ENCODE peak calls at places on chromosome 5, in seven cellular contexts. E, X, V, J, Z, N and R are unnamed samples.

GRCh38 chr5:71528206-71528605 is 58.9 kb upstream of the MCCC2 start:
- DNase-seq in E (no peak), X (no peak), V (no peak), J (no peak), Z (peak; percentile 35), N (no peak), R (peak; percentile 21)

GRCh38 chr5:176732736-176733585 is 77.4 kb upstream of the UNC5A start:
- DNase-seq in E (peak; percentile 10), X (no peak), V (no peak), J (no peak), Z (no peak), N (peak; percentile 17), R (no peak)

GRCh38 chr5:178350361-178351220 is 118.0 kb upstream of the PHYKPL start:
- DNase-seq in E (no peak), X (no peak), V (no peak), J (no peak), Z (peak; percentile 18), N (no peak), R (no peak)

GRCh38 chr5:112757468-112758208 is 20.0 kb downstream of the APC start:
- DNase-seq in E (no peak), X (no peak), V (no peak), J (peak; percentile 34), Z (peak; percentile 71), N (no peak), R (peak; percentile 81)

GRCh38 chr5:151087475-151087874 is 6.6 kb upstream of the TNIP1 start:
- DNase-seq in E (no peak), X (no peak), V (no peak), J (no peak), Z (no peak), N (no peak), R (no peak)

GRCh38 chr5:960551-960950 is 48.1 kb upstream of the NKD2 start:
- DNase-seq in E (no peak), X (no peak), V (no peak), J (no peak), Z (no peak), N (no peak), R (no peak)

GRCh38 chr5:169980418-169981053 is at the start of gene INSYN2B:
- DNase-seq in E (peak; percentile 88), X (peak; percentile 66), V (peak; percentile 16), J (peak; percentile 83), Z (peak; percentile 81), N (peak; percentile 77), R (peak; percentile 94)

GRCh38 chr5:165627548-165628170 is 2122.2 kb downstream of the MAT2B start:
- DNase-seq in E (no peak), X (no peak), V (no peak), J (no peak), Z (no peak), N (no peak), R (no peak)

GRCh38 chr5:135075621-135076585 is 41.9 kb upstream of the PITX1 start:
- DNase-seq in E (no peak), X (peak; percentile 19), V (no peak), J (no peak), Z (peak; percentile 56), N (no peak), R (no peak)

GRCh38 chr5:52725065-52725746 is 62.5 kb upstream of the ITGA1 start:
- DNase-seq in E (no peak), X (no peak), V (no peak), J (peak; percentile 95), Z (peak; percentile 99), N (peak; percentile 12), R (no peak)

GRCh38 chr5:1093361-1093760 is 18.5 kb downstream of the SLC12A7 start:
- DNase-seq in E (no peak), X (no peak), V (no peak), J (no peak), Z (no peak), N (no peak), R (no peak)

GRCh38 chr5:143338658-143339366 is 64.7 kb downstream of the NR3C1 start:
- DNase-seq in E (no peak), X (no peak), V (no peak), J (peak; percentile 72), Z (peak; percentile 95), N (no peak), R (peak; percentile 66)

GRCh38 chr5:154857091-154857533 is 1.3 kb upstream of the CNOT8 start:
- DNase-seq in E (no peak), X (peak; percentile 93), V (peak; percentile 76), J (no peak), Z (peak; percentile 39), N (no peak), R (no peak)

GRCh38 chr5:58016329-58016728 is 443.6 kb downstream of the PLK2 start:
- DNase-seq in E (no peak), X (no peak), V (peak; percentile 17), J (peak; percentile 56), Z (peak; percentile 74), N (no peak), R (peak; percentile 28)

GRCh38 chr5:75053286-75054109 is 1.1 kb upstream of the GCNT4 start:
- DNase-seq in E (peak; percentile 52), X (peak; percentile 74), V (no peak), J (peak; percentile 92), Z (peak; percentile 87), N (peak; percentile 30), R (peak; percentile 65)

GRCh38 chr5:134568761-134569725 is 43.6 kb downstream of the JADE2 start:
- DNase-seq in E (peak; percentile 83), X (peak; percentile 86), V (peak; percentile 77), J (no peak), Z (no peak), N (peak; percentile 52), R (peak; percentile 79)

GRCh38 chr5:93273176-93273575 is 307.8 kb downstream of the NR2F1-AS1 start:
- DNase-seq in E (no peak), X (no peak), V (no peak), J (peak; percentile 83), Z (peak; percentile 69), N (no peak), R (peak; percentile 47)

GRCh38 chr5:95958308-95959014 is 3.2 kb downstream of the ELL2 start:
- DNase-seq in E (no peak), X (peak; percentile 77), V (no peak), J (peak; percentile 78), Z (peak; percentile 74), N (no peak), R (no peak)

GRCh38 chr5:5883116-5883515 is 460.6 kb downstream of the ICE1 start:
- DNase-seq in E (no peak), X (no peak), V (no peak), J (no peak), Z (no peak), N (no peak), R (no peak)

GRCh38 chr5:75049581-75050274 is 2.6 kb downstream of the GCNT4 start:
- DNase-seq in E (no peak), X (peak; percentile 71), V (no peak), J (peak; percentile 60), Z (peak; percentile 79), N (peak; percentile 63), R (peak; percentile 65)

GRCh38 chr5:5781335-5781734 is 358.9 kb downstream of the ICE1 start:
- DNase-seq in E (no peak), X (no peak), V (no peak), J (no peak), Z (peak; percentile 1), N (peak; percentile 46), R (no peak)

GRCh38 chr5:98397081-98397480 is 376.4 kb upstream of the RGMB start:
- DNase-seq in E (no peak), X (no peak), V (no peak), J (peak; percentile 26), Z (no peak), N (no peak), R (peak; percentile 66)

GRCh38 chr5:51033215-51033614 is 350.0 kb upstream of the ISL1 start:
- DNase-seq in E (no peak), X (no peak), V (no peak), J (no peak), Z (no peak), N (no peak), R (no peak)

GRCh38 chr5:174354571-174354970 is 309.1 kb downstream of the NSG2 start:
- DNase-seq in E (no peak), X (no peak), V (no peak), J (no peak), Z (no peak), N (no peak), R (peak; percentile 53)

GRCh38 chr5:120449501-120449900 is 14.6 kb upstream of the PRR16 start:
- DNase-seq in E (no peak), X (no peak), V (no peak), J (no peak), Z (no peak), N (no peak), R (no peak)

GRCh38 chr5:3738909-3739308 is 143.3 kb downstream of the IRX1 start:
- DNase-seq in E (no peak), X (no peak), V (no peak), J (no peak), Z (no peak), N (no peak), R (no peak)
- TF ChIP-seq CTCF in E (no peak), X (no peak), V (no peak), J (no peak), Z (no peak), N (no peak), R (no peak)

DNA sequence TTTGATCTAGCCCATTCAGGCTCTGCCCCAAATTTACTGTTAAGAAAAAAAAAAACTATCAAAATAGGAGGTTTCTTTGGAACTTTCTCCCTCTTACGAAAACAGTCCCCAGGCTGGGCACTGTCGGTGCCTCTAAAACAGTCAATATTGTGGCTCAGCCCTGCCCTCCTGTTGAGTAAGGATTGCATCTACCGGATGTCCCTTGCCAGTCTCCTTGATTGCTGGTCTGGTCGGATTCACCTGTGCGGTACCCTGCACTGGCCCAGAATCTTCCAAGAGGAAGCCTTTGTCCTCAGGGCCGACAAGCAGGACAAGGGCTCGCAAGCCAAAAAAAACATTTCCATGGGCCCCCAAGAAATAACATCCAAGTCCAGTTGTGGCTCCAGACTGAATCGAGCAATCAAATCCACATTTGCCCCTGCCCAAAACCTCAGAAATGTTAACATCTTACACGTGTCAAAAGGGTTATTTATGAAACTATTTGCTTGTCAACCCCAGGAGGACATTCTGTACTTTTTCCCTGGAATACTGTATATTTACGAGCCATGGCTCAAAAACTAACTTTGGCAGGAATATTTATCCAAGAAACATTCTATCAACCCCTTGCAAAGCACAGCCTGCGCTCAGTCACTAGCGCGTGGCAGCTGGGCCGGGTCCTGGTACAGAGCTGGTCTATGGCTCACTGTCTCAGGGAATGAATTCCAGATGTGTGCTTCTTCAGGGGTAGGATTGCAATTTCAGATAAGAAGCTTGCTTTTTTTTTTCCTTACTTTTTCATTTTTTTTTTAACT is 129.2 kb upstream of the ADRA1B start:
- DNase-seq in E (no peak), X (peak; percentile 90), V (peak; percentile 61), J (no peak), Z (no peak), N (no peak), R (peak; percentile 88)
- TF ChIP-seq CTCF in E (no peak), X (no peak), V (no peak), J (no peak), Z (no peak), N (no peak), R (no peak)

GRCh38 chr5:141208478-141208877 is at the start of gene PCDHB12:
- DNase-seq in E (no peak), X (no peak), V (no peak), J (no peak), Z (no peak), N (no peak), R (no peak)
- TF ChIP-seq CTCF in E (peak; percentile 44), X (peak; percentile 23), V (peak; percentile 13), J (peak; percentile 38), Z (no peak), N (no peak), R (no peak)

DNA sequence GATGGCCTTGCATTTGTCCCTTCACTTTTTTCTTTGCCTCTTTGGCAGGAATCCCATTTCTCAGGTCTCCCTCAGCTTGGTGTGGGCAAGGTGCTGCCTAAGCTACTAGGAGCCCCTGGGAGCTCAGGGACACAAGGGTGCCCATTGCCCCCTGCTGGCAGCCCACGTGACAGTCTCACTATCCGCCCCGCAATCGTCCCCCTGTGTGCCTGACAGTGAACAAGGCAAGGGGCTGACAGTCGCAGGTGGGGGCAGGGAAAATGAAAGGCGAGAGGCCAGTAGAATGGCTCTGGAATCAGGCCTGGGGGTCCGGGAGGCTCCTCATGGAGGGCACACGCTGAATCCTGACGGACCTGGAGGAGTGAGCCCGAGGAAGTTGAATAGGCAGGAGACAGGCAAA is 2.0 kb upstream of the PCDH12 start:
- DNase-seq in E (no peak), X (no peak), V (no peak), J (no peak), Z (no peak), N (peak; percentile 62), R (no peak)
- TF ChIP-seq CTCF in E (no peak), X (peak; percentile 12), V (no peak), J (peak; percentile 50), Z (peak; percentile 36), N (peak; percentile 56), R (peak; percentile 28)